ENCODE peak calls at places on chromosomes 13 and 19, in six cellular contexts. Y is fibroblast of mammary gland, H is stomach, T is posterior vena cava, U is GM10248, K is adrenal gland. B is an unnamed sample.

GRCh38 chr13:75838366-75839017 is 202.4 kb downstream of the LMO7 start:
- DNase-seq in H (no peak), T (no peak), U (no peak), K (no peak), Y (no peak), B (no peak)

GRCh38 chr19:8074501-8074900 is 21.9 kb downstream of the CCL25 start:
- DNase-seq in K (no peak), T (no peak), H (no peak), Y (no peak), U (no peak), B (no peak)

GRCh38 chr13:48595330-48596127 is 58.2 kb upstream of the CYSLTR2 start:
- DNase-seq in H (peak; percentile 63), Y (peak; percentile 74), U (peak; percentile 48), K (peak; percentile 85), T (no peak), B (peak; percentile 79)

GRCh38 chr13:66660013-66660804 is 569.9 kb downstream of the PCDH9 start:
- DNase-seq in U (peak; percentile 3), T (no peak), Y (peak; percentile 85), K (peak; percentile 8), H (no peak), B (no peak)

GRCh38 chr13:35548790-35549189 is 72.3 kb upstream of the MAB21L1 start:
- DNase-seq in K (no peak), Y (no peak), T (no peak), H (no peak), U (no peak), B (no peak)

GRCh38 chr13:98150836-98151489 is 8.1 kb downstream of the FARP1 start:
- DNase-seq in H (no peak), Y (no peak), U (no peak), T (no peak), K (no peak), B (no peak)

GRCh38 chr19:14577885-14578427 is 4.9 kb upstream of the CLEC17A start:
- DNase-seq in K (no peak), U (peak; percentile 50), T (no peak), Y (no peak), H (no peak), B (no peak)

GRCh38 chr19:2575734-2576481 is 100.0 kb downstream of the GADD45B start:
- DNase-seq in H (peak; percentile 66), U (no peak), Y (peak; percentile 96), K (peak; percentile 49), T (peak; percentile 97), B (no peak)

GRCh38 chr19:39502640-39503417 is 4.1 kb downstream of the DLL3 start:
- DNase-seq in T (peak; percentile 88), U (peak; percentile 87), Y (peak; percentile 70), H (peak; percentile 62), K (peak; percentile 69), B (no peak)

GRCh38 chr13:79237981-79238380 is 168.1 kb downstream of the RBM26 start:
- DNase-seq in T (no peak), Y (peak; percentile 1), H (no peak), K (no peak), U (no peak), B (peak; percentile 92)

GRCh38 chr19:5113101-5113557 is 144.2 kb downstream of the KDM4B start:
- DNase-seq in Y (peak; percentile 55), H (no peak), U (no peak), T (no peak), K (peak; percentile 48), B (no peak)

GRCh38 chr19:6821639-6822310 is 49.3 kb downstream of the VAV1 start:
- DNase-seq in T (peak; percentile 77), K (no peak), U (no peak), H (no peak), Y (no peak), B (no peak)

GRCh38 chr19:40613669-40614594 is 12.8 kb downstream of the LTBP4 start:
- DNase-seq in Y (peak; percentile 82), H (peak; percentile 83), U (peak; percentile 91), K (peak; percentile 89), T (peak; percentile 95), B (no peak)

GRCh38 chr13:109862627-109863026 is 76.2 kb upstream of the IRS2 start:
- DNase-seq in U (no peak), K (no peak), H (no peak), Y (peak; percentile 74), T (no peak), B (no peak)

GRCh38 chr13:105758929-105759328 is 776.5 kb downstream of the EFNB2 start:
- DNase-seq in U (no peak), K (no peak), Y (no peak), H (no peak), T (no peak), B (no peak)

GRCh38 chr19:44725251-44725650 is 23.3 kb upstream of the BCL3 start:
- DNase-seq in Y (no peak), U (no peak), H (peak; percentile 83), K (peak; percentile 68), T (no peak), B (no peak)

GRCh38 chr19:4083677-4084546 is 17.2 kb upstream of the ZBTB7A start:
- DNase-seq in T (no peak), U (peak; percentile 78), H (peak; percentile 89), Y (no peak), K (no peak), B (no peak)

GRCh38 chr19:47187797-47188196 is 43.2 kb downstream of the BBC3 start:
- DNase-seq in Y (no peak), T (no peak), U (no peak), H (no peak), K (no peak), B (no peak)

GRCh38 chr19:49932731-49933131 is 3.4 kb upstream of the NUP62 start:
- DNase-seq in K (no peak), U (no peak), T (peak; percentile 76), Y (no peak), H (no peak), B (no peak)

GRCh38 chr13:105442941-105443340 is 1092.5 kb downstream of the EFNB2 start:
- DNase-seq in U (no peak), T (no peak), H (no peak), K (peak; percentile 13), Y (peak; percentile 99), B (no peak)

B was measured in T47D.